ENCODE peak calls at places on chromosomes 16 and 17, in six cellular contexts. V, U, X, B, N and S are unnamed samples.

GRCh38 chr17:75672011-75672410 is 4.9 kb downstream of the SAP30BP start:
- DNase-seq in V (no peak), U (no peak), X (no peak), B (no peak), N (no peak), S (no peak)

GRCh38 chr17:7613769-7614421 is 802 bp downstream of the FXR2 start:
- DNase-seq in V (no peak), U (no peak), X (peak), B (peak), N (peak), S (peak)

GRCh38 chr17:4442582-4442981 is 8.8 kb downstream of the SPNS3 start:
- DNase-seq in V (no peak), U (no peak), X (no peak), B (no peak), N (no peak), S (no peak)

GRCh38 chr17:77802811-77803220 is 155.7 kb upstream of the TNRC6C start:
- DNase-seq in V (no peak), U (peak), X (peak), B (no peak), N (peak), S (no peak)

GRCh38 chr17:39706921-39707337 is 7.1 kb downstream of the ERBB2 start:
- DNase-seq in V (no peak), U (no peak), X (no peak), B (no peak), N (no peak), S (no peak)

GRCh38 chr17:65170839-65171238 is 33.7 kb downstream of the RGS9 start:
- DNase-seq in V (no peak), U (peak), X (peak), B (no peak), N (peak), S (no peak)

GRCh38 chr16:65731840-65732239 is 610.0 kb upstream of the CDH11 start:
- DNase-seq in V (no peak), U (no peak), X (peak), B (no peak), N (no peak), S (no peak)

GRCh38 chr17:68993112-68993511 is 37.9 kb upstream of the ABCA8 start:
- DNase-seq in V (no peak), U (no peak), X (peak), B (peak), N (peak), S (no peak)

GRCh38 chr17:73956595-73957465 is 246.6 kb upstream of the RPL38 start:
- DNase-seq in V (peak), U (peak), X (no peak), B (peak), N (peak), S (peak)

GRCh38 chr17:64129515-64129764 is 504 bp downstream of the ERN1 start:
- DNase-seq in V (no peak), U (no peak), X (no peak), B (no peak), N (no peak), S (no peak)

GRCh38 chr17:74453665-74454196 is 12.7 kb upstream of the CD300A start:
- DNase-seq in V (peak), U (peak), X (no peak), B (no peak), N (peak), S (no peak)

GRCh38 chr17:78154903-78155811 is 9.0 kb downstream of the C17orf99 start:
- DNase-seq in V (no peak), U (no peak), X (no peak), B (no peak), N (no peak), S (no peak)

GRCh38 chr17:40122466-40122943 is 734 bp downstream of the MSL1 start:
- DNase-seq in V (peak), U (peak), X (peak), B (peak), N (peak), S (peak)

GRCh38 chr16:28616636-28617035 is 6.8 kb upstream of the SULT1A1 start:
- DNase-seq in V (no peak), U (no peak), X (no peak), B (no peak), N (no peak), S (no peak)

GRCh38 chr16:67668495-67669157 is 2.0 kb downstream of the C16orf86 start:
- DNase-seq in V (no peak), U (no peak), X (no peak), B (no peak), N (no peak), S (no peak)